ENCODE peak calls at places on chromosomes 5 and 9, in nine cellular contexts. X, Z, B, S, O, V, K, N and W are unnamed samples.

GRCh38 chr9:95107001-95107749 is 210.3 kb downstream of the FANCC start:
- DNase-seq in X (no peak), Z (peak), B (peak), S (no peak), O (peak), V (no peak), K (peak), N (no peak), W (no peak)

GRCh38 chr5:12936184-12936583 is 1008.3 kb downstream of the DNAH5 start:
- DNase-seq in X (no peak), Z (no peak), B (no peak), S (no peak), O (no peak), V (no peak), K (no peak), N (no peak), W (no peak)

GRCh38 chr5:6579535-6579934 is 53.3 kb downstream of the NSUN2 start:
- DNase-seq in X (no peak), Z (no peak), B (no peak), S (no peak), O (no peak), V (no peak), K (no peak), N (no peak), W (no peak)

GRCh38 chr9:74500584-74500924 is 3.4 kb downstream of the RORB start:
- DNase-seq in X (peak), Z (peak), B (no peak), S (no peak), O (no peak), V (no peak), K (no peak), N (no peak), W (no peak)

GRCh38 chr5:31124906-31125305 is 68.6 kb upstream of the CDH6 start:
- DNase-seq in X (no peak), Z (no peak), B (no peak), S (no peak), O (no peak), V (no peak), K (no peak), N (no peak), W (no peak)

GRCh38 chr9:99078731-99079130 is 26.2 kb upstream of the TGFBR1 start:
- DNase-seq in X (no peak), Z (no peak), B (no peak), S (no peak), O (no peak), V (no peak), K (no peak), N (no peak), W (no peak)

GRCh38 chr9:33108472-33108871 is 32.0 kb upstream of the SMU1 start:
- DNase-seq in X (no peak), Z (no peak), B (no peak), S (no peak), O (no peak), V (no peak), K (no peak), N (no peak), W (no peak)

GRCh38 chr5:112878760-112879159 is 17.7 kb downstream of the SRP19 start:
- DNase-seq in X (no peak), Z (peak), B (no peak), S (no peak), O (no peak), V (no peak), K (peak), N (no peak), W (peak)

GRCh38 chr5:132479812-132480441 is 10.6 kb downstream of the IRF1 start:
- DNase-seq in X (no peak), Z (no peak), B (no peak), S (no peak), O (no peak), V (no peak), K (no peak), N (no peak), W (no peak)

GRCh38 chr5:124402144-124402581 is 344.3 kb downstream of the ZNF608 start:
- DNase-seq in X (no peak), Z (no peak), B (peak), S (no peak), O (peak), V (no peak), K (peak), N (no peak), W (no peak)

GRCh38 chr9:122226142-122226757 is 2.5 kb downstream of the LHX6 start:
- DNase-seq in X (peak), Z (no peak), B (no peak), S (no peak), O (no peak), V (no peak), K (no peak), N (no peak), W (no peak)

GRCh38 chr9:137028013-137028280 is at the start of gene ABCA2:
- DNase-seq in X (no peak), Z (no peak), B (no peak), S (no peak), O (no peak), V (no peak), K (no peak), N (no peak), W (no peak)

GRCh38 chr9:137028281-137029057 is 432 bp upstream of the ABCA2 start:
- DNase-seq in X (peak), Z (peak), B (peak), S (peak), O (peak), V (peak), K (no peak), N (no peak), W (peak)

GRCh38 chr9:137030528-137030927 is 1.4 kb downstream of the FUT7 start:
- DNase-seq in X (no peak), Z (no peak), B (no peak), S (peak), O (no peak), V (no peak), K (no peak), N (no peak), W (no peak)

GRCh38 chr9:137030006-137030405 is 1.9 kb downstream of the FUT7 start:
- DNase-seq in X (no peak), Z (no peak), B (no peak), S (no peak), O (no peak), V (no peak), K (no peak), N (no peak), W (no peak)

DNA sequence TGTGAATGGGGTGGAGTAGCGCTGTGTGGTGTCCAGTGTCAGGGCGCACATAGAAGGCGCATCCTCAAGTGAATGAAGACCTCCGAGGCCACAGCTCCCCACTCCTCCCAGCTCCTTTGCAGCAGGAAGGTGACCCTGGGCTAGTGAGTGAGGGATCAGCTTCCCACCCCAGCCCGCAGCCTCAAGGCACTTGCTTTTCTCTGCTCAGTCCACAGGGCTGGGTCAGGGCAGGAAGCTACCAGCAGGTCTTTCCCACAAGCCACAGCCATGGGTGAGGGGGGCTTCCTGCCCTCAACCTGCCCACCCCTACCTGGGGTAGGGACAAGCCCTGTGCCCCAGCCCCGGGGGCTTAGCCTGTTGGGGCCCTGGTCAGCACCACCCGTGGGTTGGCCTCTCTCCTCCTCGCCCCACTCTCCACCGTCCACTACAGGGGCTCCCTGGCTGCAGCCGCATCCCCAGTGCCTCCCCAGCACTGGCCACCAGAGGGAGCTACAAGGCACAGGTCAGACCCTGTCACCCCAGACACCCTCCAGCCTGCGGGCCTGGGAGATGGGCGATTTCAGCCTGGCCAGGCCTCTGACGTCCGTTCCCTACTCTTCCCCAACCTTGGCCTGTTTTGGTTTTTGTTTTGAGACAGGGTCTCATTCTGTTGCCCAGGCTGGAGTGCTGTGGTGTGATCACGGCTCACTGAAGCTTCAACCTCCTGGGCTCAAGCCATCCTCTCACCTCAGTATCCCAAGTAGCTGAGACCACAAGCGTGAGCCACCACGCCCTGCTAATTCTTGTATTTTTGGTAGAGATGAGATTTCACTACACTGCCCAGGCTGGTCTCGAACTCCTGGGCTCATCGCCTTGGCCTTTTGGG is 1.3 kb upstream of the ABCA2 start:
- DNase-seq in X (peak), Z (peak), B (peak), S (peak), O (peak), V (peak), K (no peak), N (peak), W (peak)
- H3K4me3 ChIP-seq in X (peak), Z (peak), B (peak), S (peak), O (no peak), V (peak), K (no peak), N (peak), W (peak)

GRCh38 chr5:136679233-136679632 is 313.9 kb upstream of the TRPC7 start:
- DNase-seq in X (no peak), Z (no peak), B (no peak), S (no peak), O (no peak), V (no peak), K (no peak), N (no peak), W (no peak)

GRCh38 chr5:136674178-136674577 is 308.8 kb upstream of the TRPC7 start:
- DNase-seq in X (peak), Z (no peak), B (no peak), S (no peak), O (no peak), V (no peak), K (no peak), N (no peak), W (no peak)

DNA sequence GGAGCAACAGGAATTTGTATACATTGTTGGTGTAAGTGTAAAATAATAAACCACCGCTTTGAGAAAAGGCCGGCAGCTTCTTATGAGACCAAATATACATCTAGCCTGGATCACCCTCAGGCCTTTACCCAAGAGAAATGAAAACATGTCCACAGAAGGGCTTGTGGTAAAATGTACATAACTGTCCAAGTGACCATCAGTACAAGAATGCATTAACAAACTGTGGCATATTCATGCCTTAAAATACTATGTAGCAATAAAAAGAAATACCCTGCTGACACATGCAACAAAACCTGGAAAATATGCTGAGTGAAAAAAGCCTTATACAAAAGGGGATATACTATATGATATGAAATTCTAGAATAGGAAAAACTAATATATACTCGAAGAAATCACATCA is 311.9 kb upstream of the TRPC7 start:
- DNase-seq in X (no peak), Z (no peak), B (peak), S (no peak), O (no peak), V (no peak), K (no peak), N (no peak), W (no peak)
- H3K4me3 ChIP-seq in X (no peak), Z (no peak), B (no peak), S (no peak), O (no peak), V (no peak), K (no peak), N (no peak), W (no peak)

DNA sequence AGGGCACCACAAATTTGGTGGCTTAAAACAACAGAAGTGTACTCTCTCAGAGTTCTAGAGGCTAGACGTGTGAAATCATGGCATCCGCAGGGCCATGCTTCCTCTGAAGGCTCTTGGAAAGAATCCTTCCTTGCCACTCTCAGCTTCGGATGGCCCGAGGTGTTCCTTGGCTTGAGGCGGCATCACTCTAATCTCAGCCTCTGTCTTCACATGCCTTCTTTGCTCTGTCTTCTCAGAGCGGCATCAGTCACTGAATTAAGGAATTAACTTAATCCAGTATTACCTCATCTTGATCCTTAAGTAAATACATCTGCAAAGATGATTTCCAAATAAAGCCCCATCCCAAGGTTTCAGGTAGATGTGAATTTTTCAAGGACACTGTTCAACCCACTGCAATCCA is 211.1 kb upstream of the TRIM32 start:
- DNase-seq in X (no peak), Z (no peak), B (no peak), S (no peak), O (no peak), V (no peak), K (no peak), N (no peak), W (no peak)
- H3K4me3 ChIP-seq in X (no peak), Z (no peak), B (no peak), S (no peak), O (no peak), V (no peak), K (no peak), N (no peak), W (no peak)

GRCh38 chr5:100899675-100900074 is 3.4 kb downstream of the ST8SIA4 start:
- DNase-seq in X (no peak), Z (no peak), B (no peak), S (no peak), O (no peak), V (no peak), K (no peak), N (no peak), W (no peak)
- H3K4me3 ChIP-seq in X (no peak), Z (peak), B (no peak), S (peak), O (no peak), V (peak), K (peak), N (no peak), W (peak)

DNA sequence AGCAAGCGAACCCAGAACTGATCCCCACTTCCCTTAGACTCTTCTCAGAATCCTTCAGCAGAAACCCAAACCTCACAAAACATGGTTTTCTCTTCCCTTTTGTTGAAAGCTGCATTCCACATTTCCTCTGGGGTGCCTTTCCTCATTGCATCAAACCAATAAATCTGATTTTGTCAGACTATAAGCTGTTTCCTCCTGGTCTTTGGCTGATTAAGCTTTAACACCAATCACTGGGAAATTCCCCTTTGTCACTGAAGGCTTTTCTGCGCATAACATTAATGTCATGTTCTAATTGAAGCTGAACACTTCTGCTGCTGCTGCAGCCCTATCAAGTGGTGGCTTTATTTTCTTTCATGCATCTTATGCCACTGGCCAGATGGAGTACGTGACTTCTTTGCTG is 201.3 kb upstream of the CHD1 start:
- DNase-seq in X (no peak), Z (no peak), B (no peak), S (no peak), O (no peak), V (no peak), K (no peak), N (no peak), W (no peak)
- H3K4me3 ChIP-seq in X (no peak), Z (no peak), B (no peak), S (no peak), O (no peak), V (no peak), K (no peak), N (no peak), W (no peak)

DNA sequence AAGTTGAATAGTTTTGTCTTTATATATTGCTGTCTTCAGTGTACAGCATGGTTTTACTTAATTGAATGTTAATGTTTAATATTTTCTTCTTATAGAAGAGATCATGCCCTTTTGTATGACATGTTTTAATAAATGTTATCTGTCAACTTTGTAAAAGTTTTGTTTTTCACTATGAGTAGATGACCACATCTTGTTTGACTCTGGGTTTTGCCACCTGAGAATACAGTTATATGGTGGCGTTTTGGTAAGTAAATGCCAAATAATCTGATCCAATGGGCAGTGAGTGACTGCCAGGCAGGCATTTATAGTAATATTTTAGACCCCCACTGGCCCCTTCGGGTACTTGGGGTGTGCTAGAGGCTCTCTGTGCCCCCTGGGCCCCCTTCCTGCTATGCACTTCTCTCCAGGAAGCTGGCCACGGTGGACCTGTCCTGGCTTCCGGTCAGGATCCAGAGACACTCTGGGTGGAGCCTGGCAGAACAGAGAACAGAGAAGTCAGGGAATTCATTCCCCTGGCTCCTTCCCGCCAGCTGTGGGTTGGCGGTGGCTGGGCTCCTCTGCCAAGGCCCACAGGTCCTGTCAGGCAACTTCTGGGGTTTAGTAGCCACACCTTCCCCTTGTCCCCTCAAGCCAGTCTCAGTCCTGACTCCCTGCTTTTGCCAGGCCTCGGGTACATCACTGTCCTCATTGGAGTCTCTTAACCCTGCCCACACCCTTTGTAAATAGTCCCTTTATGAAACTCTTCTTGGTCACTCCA is 22.2 kb upstream of the ZBTB34 start:
- DNase-seq in X (no peak), Z (no peak), B (no peak), S (no peak), O (no peak), V (no peak), K (no peak), N (no peak), W (no peak)
- H3K4me3 ChIP-seq in X (no peak), Z (no peak), B (no peak), S (no peak), O (no peak), V (no peak), K (no peak), N (no peak), W (no peak)

GRCh38 chr9:76655121-76655531 is 109.1 kb upstream of the PCA3 start:
- DNase-seq in X (no peak), Z (no peak), B (no peak), S (no peak), O (peak), V (no peak), K (peak), N (no peak), W (no peak)
- H3K4me3 ChIP-seq in X (no peak), Z (no peak), B (no peak), S (no peak), O (no peak), V (no peak), K (no peak), N (no peak), W (no peak)

GRCh38 chr5:73121109-73121443 is 701 bp downstream of the TMEM171 start:
- DNase-seq in X (no peak), Z (no peak), B (no peak), S (no peak), O (no peak), V (no peak), K (no peak), N (no peak), W (no peak)
- H3K4me3 ChIP-seq in X (peak), Z (peak), B (peak), S (peak), O (peak), V (peak), K (peak), N (peak), W (no peak)

DNA sequence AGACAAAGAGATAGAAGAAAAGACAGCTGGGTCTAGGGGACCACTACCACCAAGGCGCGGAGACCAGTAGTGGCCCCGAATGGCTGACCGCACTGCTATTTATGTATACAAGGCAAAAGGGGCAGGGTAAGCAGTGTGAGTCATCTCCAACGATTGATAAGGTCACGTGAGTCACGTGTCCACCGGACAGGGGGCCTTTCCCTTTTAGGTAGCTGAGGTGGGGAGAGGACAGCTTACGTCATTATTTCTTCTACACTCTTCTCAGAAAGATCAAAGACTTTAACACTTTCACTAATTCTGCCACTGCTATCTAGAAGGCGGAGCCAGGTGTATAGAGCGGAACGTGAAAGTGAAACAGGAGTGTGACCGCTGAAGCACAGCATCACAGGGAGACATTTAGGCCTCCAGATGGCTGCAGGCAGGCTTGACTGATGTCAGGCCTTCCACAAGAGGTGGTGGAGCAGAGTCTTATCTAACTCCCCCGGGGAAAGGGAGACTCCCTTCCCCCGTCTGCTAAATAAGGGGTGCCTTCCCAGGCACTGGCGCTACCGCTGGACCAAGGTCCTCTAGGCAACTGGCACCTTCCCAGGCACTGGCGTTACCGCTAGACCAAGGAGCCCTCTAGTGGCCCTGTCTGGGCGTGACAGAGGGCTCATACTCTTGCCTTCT is 6.1 kb upstream of the PRR16 start:
- DNase-seq in X (peak), Z (peak), B (peak), S (peak), O (peak), V (no peak), K (peak), N (no peak), W (peak)
- H3K4me3 ChIP-seq in X (no peak), Z (peak), B (no peak), S (peak), O (peak), V (peak), K (no peak), N (no peak), W (peak)